ENCODE peak calls at places on chromosomes 6 and 20, in five cellular contexts. One of them, this sample, is unnamed.

GRCh38 chr6:158611600-158612041 is 32.9 kb downstream of the DYNLT1 start:
- DNase-seq in cerebellar cortex: no peak
- DNase-seq in MV-4-11: no peak
- DNase-seq in brain microvascular endothelial cell: no peak
- DNase-seq in H54: no peak
- DNase-seq in this sample: no peak

GRCh38 chr20:42788707-42789106 is 401.0 kb downstream of the PTPRT start:
- DNase-seq in brain microvascular endothelial cell: no peak
- DNase-seq in cerebellar cortex: no peak
- DNase-seq in MV-4-11: no peak
- DNase-seq in H54: no peak
- DNase-seq in this sample: no peak

GRCh38 chr6:45979311-45979710 is 36.3 kb downstream of the CLIC5 start:
- DNase-seq in brain microvascular endothelial cell: no peak
- DNase-seq in cerebellar cortex: no peak
- DNase-seq in H54: no peak
- DNase-seq in MV-4-11: no peak
- DNase-seq in this sample: no peak

GRCh38 chr20:31695849-31696804 is 26.5 kb downstream of the BCL2L1 start:
- DNase-seq in H54: peak
- DNase-seq in brain microvascular endothelial cell: peak
- DNase-seq in MV-4-11: no peak
- DNase-seq in cerebellar cortex: no peak
- DNase-seq in this sample: no peak

GRCh38 chr6:111813247-111814162 is 59.7 kb downstream of the FYN start:
- DNase-seq in brain microvascular endothelial cell: no peak
- DNase-seq in MV-4-11: no peak
- DNase-seq in H54: no peak
- DNase-seq in cerebellar cortex: no peak
- DNase-seq in this sample: no peak

GRCh38 chr6:56370591-56371198 is 123.3 kb upstream of the COL21A1 start:
- DNase-seq in brain microvascular endothelial cell: peak
- DNase-seq in cerebellar cortex: peak
- DNase-seq in H54: peak
- DNase-seq in MV-4-11: peak
- DNase-seq in this sample: no peak

GRCh38 chr6:13496508-13497180 is 9.2 kb upstream of the GFOD1 start:
- DNase-seq in brain microvascular endothelial cell: no peak
- DNase-seq in H54: no peak
- DNase-seq in cerebellar cortex: no peak
- DNase-seq in MV-4-11: peak
- DNase-seq in this sample: no peak

GRCh38 chr6:113854531-113855499 is 2.3 kb upstream of the MARCKS start:
- DNase-seq in brain microvascular endothelial cell: peak
- DNase-seq in MV-4-11: no peak
- DNase-seq in cerebellar cortex: peak
- DNase-seq in H54: no peak
- DNase-seq in this sample: peak

GRCh38 chr20:33709905-33710541 is 10.1 kb downstream of the PXMP4 start:
- DNase-seq in cerebellar cortex: no peak
- DNase-seq in MV-4-11: no peak
- DNase-seq in H54: no peak
- DNase-seq in brain microvascular endothelial cell: no peak
- DNase-seq in this sample: no peak

GRCh38 chr6:121691126-121691540 is 255.7 kb downstream of the GJA1 start:
- DNase-seq in H54: no peak
- DNase-seq in cerebellar cortex: no peak
- DNase-seq in brain microvascular endothelial cell: no peak
- DNase-seq in MV-4-11: no peak
- DNase-seq in this sample: no peak